ENCODE peak calls at places on chromosomes 13 and 19, in four cellular contexts. H is NCI-H2081 treated with DMSO at 0.1 percent for 48 hours; B is CD4-positive, alpha-beta T cell; R is germinal center. K is an unnamed sample.

GRCh38 chr19:14347999-14348889 is 33.0 kb upstream of the ADGRE5 start:
- DNase-seq in H (no peak), B (peak), R (peak), K (no peak)

GRCh38 chr19:12705654-12706331 is 9.4 kb upstream of the FBXW9 start:
- DNase-seq in H (no peak), B (no peak), R (no peak), K (no peak)

GRCh38 chr19:21472507-21472906 is 32.9 kb upstream of the ZNF429 start:
- DNase-seq in H (no peak), B (no peak), R (no peak), K (no peak)

GRCh38 chr19:35040826-35041547 is 534 bp upstream of the HPN start:
- DNase-seq in H (no peak), B (no peak), R (no peak), K (no peak)

GRCh38 chr19:682678-683320 is 6.6 kb downstream of the FSTL3 start:
- DNase-seq in H (no peak), B (no peak), R (no peak), K (no peak)

GRCh38 chr13:113832204-113832603 is 31.7 kb downstream of the GAS6 start:
- DNase-seq in H (no peak), B (no peak), R (no peak), K (no peak)

GRCh38 chr19:4935449-4935848 is 26.1 kb downstream of the UHRF1 start:
- DNase-seq in H (no peak), B (no peak), R (no peak), K (no peak)

GRCh38 chr13:77457989-77458388 is 77.5 kb upstream of the SCEL start:
- DNase-seq in H (no peak), B (no peak), R (no peak), K (no peak)

GRCh38 chr13:75566658-75567057 is 17.1 kb downstream of the UCHL3 start:
- DNase-seq in H (no peak), B (no peak), R (no peak), K (no peak)

GRCh38 chr19:52739576-52739975 is 4.7 kb upstream of the ZNF611 start:
- DNase-seq in H (no peak), B (no peak), R (no peak), K (no peak)

GRCh38 chr13:111184685-111185401 is 69.7 kb downstream of the ARHGEF7 start:
- DNase-seq in H (no peak), B (peak), R (peak), K (no peak)

GRCh38 chr13:93784191-93784590 is 557.6 kb downstream of the GPC6 start:
- DNase-seq in H (no peak), B (no peak), R (no peak), K (no peak)

GRCh38 chr13:62356977-62357376 is 941.3 kb upstream of the PCDH20 start:
- DNase-seq in H (no peak), B (no peak), R (no peak), K (no peak)

GRCh38 chr19:3543150-3544053 is 4.4 kb downstream of the TEKTIP1 start:
- DNase-seq in H (no peak), B (no peak), R (no peak), K (no peak)

GRCh38 chr13:45301263-45301662 is 39.7 kb downstream of the TPT1 start:
- DNase-seq in H (no peak), B (no peak), R (no peak), K (no peak)

GRCh38 chr19:17830567-17831418 is 9.5 kb upstream of the INSL3 start:
- DNase-seq in H (no peak), B (peak), R (peak), K (no peak)

GRCh38 chr19:1173160-1173844 is 766 bp downstream of the SBNO2 start:
- DNase-seq in H (no peak), B (no peak), R (peak), K (no peak)

GRCh38 chr19:17294051-17294891 is 9.0 kb downstream of the ABHD8 start:
- DNase-seq in H (no peak), B (no peak), R (peak), K (no peak)

GRCh38 chr19:39372047-39372802 is 18.7 kb downstream of the PAF1 start:
- DNase-seq in H (no peak), B (no peak), R (no peak), K (no peak)

GRCh38 chr13:42466609-42467008 is 107.3 kb upstream of the TNFSF11 start:
- DNase-seq in H (no peak), B (no peak), R (no peak), K (no peak)

K was measured in NCI-H1436 treated with DMSO at 0.1 percent for 48 hours.